ENCODE peak calls at places on chromosomes 2 and 18, in six cellular contexts. U is HepG2, M is H1, O is GM12878, N is HCT116, D is K562. K is an unnamed sample.

GRCh38 chr2:64442801-64443429 is 11.0 kb upstream of the LGALSL start:
- DNase-seq in U (no peak), M (no peak), O (no peak), N (no peak), D (no peak), K (peak)

GRCh38 chr2:118847447-118848172 is at the start of gene EN1:
- DNase-seq in U (no peak), M (no peak), O (no peak), N (no peak), D (peak), K (peak)

GRCh38 chr18:24157855-24158254 is 19.0 kb downstream of the CABYR start:
- DNase-seq in U (no peak), M (no peak), O (no peak), N (no peak), D (no peak), K (no peak)

GRCh38 chr2:32402087-32402486 is 45.3 kb downstream of the BIRC6 start:
- DNase-seq in U (no peak), M (no peak), O (no peak), N (no peak), D (no peak), K (no peak)

GRCh38 chr2:233385489-233386044 is 31.3 kb downstream of the DGKD start:
- DNase-seq in U (no peak), M (no peak), O (peak), N (no peak), D (no peak), K (no peak)

GRCh38 chr18:77230645-77231044 is 19.0 kb upstream of the GALR1 start:
- DNase-seq in U (no peak), M (no peak), O (no peak), N (no peak), D (no peak), K (no peak)

GRCh38 chr18:70931942-70932814 is 643.3 kb downstream of the SOCS6 start:
- DNase-seq in U (peak), M (no peak), O (no peak), N (no peak), D (no peak), K (no peak)

GRCh38 chr18:41370740-41371623 is 584.1 kb upstream of the PIK3C3 start:
- DNase-seq in U (no peak), M (no peak), O (no peak), N (no peak), D (no peak), K (no peak)

GRCh38 chr2:5729426-5729825 is 37.2 kb downstream of the SOX11 start:
- DNase-seq in U (no peak), M (no peak), O (no peak), N (no peak), D (no peak), K (no peak)

GRCh38 chr2:218003265-218003950 is 613 bp upstream of the TNS1 start:
- DNase-seq in U (no peak), M (no peak), O (no peak), N (no peak), D (no peak), K (no peak)

GRCh38 chr18:11246466-11246865 is 97.1 kb upstream of the PIEZO2 start:
- DNase-seq in U (no peak), M (no peak), O (no peak), N (no peak), D (no peak), K (no peak)

GRCh38 chr2:229313591-229313990 is 42.5 kb upstream of the PID1 start:
- DNase-seq in U (no peak), M (no peak), O (no peak), N (no peak), D (no peak), K (no peak)

GRCh38 chr2:64970495-64970894 is 18.7 kb upstream of the SLC1A4 start:
- DNase-seq in U (no peak), M (no peak), O (no peak), N (no peak), D (no peak), K (no peak)

GRCh38 chr18:34818069-34818468 is 108.0 kb downstream of the DTNA start:
- DNase-seq in U (no peak), M (no peak), O (no peak), N (no peak), D (no peak), K (no peak)

GRCh38 chr2:178999476-178999875 is 50.5 kb downstream of the CCDC141 start:
- DNase-seq in U (no peak), M (no peak), O (no peak), N (no peak), D (no peak), K (no peak)

GRCh38 chr2:86464654-86465053 is 23.5 kb downstream of the KDM3A start:
- DNase-seq in U (no peak), M (no peak), O (no peak), N (no peak), D (no peak), K (no peak)

GRCh38 chr18:59787998-59788875 is 91.0 kb upstream of the CCBE1 start:
- DNase-seq in U (no peak), M (no peak), O (no peak), N (peak), D (no peak), K (peak)

GRCh38 chr18:54233761-54234160 is 9.3 kb upstream of the MBD2 start:
- DNase-seq in U (no peak), M (no peak), O (no peak), N (no peak), D (no peak), K (no peak)

GRCh38 chr2:161097157-161097556 is 63.1 kb upstream of the TANK start:
- DNase-seq in U (no peak), M (no peak), O (no peak), N (no peak), D (no peak), K (no peak)

GRCh38 chr2:240430595-240430994 is 4.9 kb upstream of the GPC1 start:
- DNase-seq in U (no peak), M (no peak), O (no peak), N (no peak), D (no peak), K (no peak)

GRCh38 chr18:65214456-65214855 is 536.4 kb upstream of the CDH7 start:
- DNase-seq in U (no peak), M (no peak), O (no peak), N (no peak), D (no peak), K (no peak)

GRCh38 chr2:27381577-27382181 is 1.1 kb upstream of the ZNF513 start:
- DNase-seq in U (no peak), M (no peak), O (no peak), N (no peak), D (no peak), K (no peak)

GRCh38 chr2:127621981-127622431 is 23.9 kb upstream of the GPR17 start:
- DNase-seq in U (no peak), M (no peak), O (no peak), N (no peak), D (no peak), K (no peak)

GRCh38 chr2:221133941-221134340 is 438.2 kb downstream of the EPHA4 start:
- DNase-seq in U (no peak), M (no peak), O (no peak), N (no peak), D (no peak), K (no peak)

GRCh38 chr18:3319399-3319798 is 57.5 kb downstream of the MYL12B start:
- DNase-seq in U (no peak), M (no peak), O (no peak), N (no peak), D (no peak), K (no peak)

GRCh38 chr18:46408334-46408987 is 248.6 kb downstream of the LOXHD1 start:
- DNase-seq in U (peak), M (no peak), O (no peak), N (no peak), D (peak), K (no peak)

GRCh38 chr2:73488079-73488478 is 102.4 kb downstream of the ALMS1 start:
- DNase-seq in U (no peak), M (no peak), O (no peak), N (no peak), D (no peak), K (no peak)

GRCh38 chr18:7273301-7273911 is 42.5 kb downstream of the LRRC30 start:
- DNase-seq in U (no peak), M (no peak), O (no peak), N (no peak), D (no peak), K (no peak)

GRCh38 chr18:11310476-11311086 is 161.2 kb upstream of the PIEZO2 start:
- DNase-seq in U (peak), M (no peak), O (no peak), N (peak), D (peak), K (peak)

GRCh38 chr2:237757616-237758015 is 41.0 kb upstream of the RBM44 start:
- DNase-seq in U (no peak), M (no peak), O (no peak), N (no peak), D (no peak), K (no peak)

GRCh38 chr2:11079131-11079824 is 76.0 kb upstream of the SLC66A3 start:
- DNase-seq in U (no peak), M (no peak), O (no peak), N (no peak), D (no peak), K (no peak)
- TF ChIP-seq YY1 in U (no peak), M (no peak), O (no peak), N (no peak), D (no peak), K (no peak)

GRCh38 chr2:212929116-212929515 is 222.3 kb downstream of the IKZF2 start:
- DNase-seq in U (no peak), M (no peak), O (no peak), N (no peak), D (no peak), K (no peak)
- TF ChIP-seq ZNF274 in U (no peak), M (no peak), O (no peak), N (no peak), D (no peak), K (no peak)

GRCh38 chr2:101823347-101823791 is 125.9 kb downstream of the MAP4K4 start:
- DNase-seq in U (peak), M (no peak), O (no peak), N (peak), D (peak), K (peak)
- TF ChIP-seq YY1 in U (no peak), M (no peak), O (no peak), N (no peak), D (no peak), K (no peak)

DNA sequence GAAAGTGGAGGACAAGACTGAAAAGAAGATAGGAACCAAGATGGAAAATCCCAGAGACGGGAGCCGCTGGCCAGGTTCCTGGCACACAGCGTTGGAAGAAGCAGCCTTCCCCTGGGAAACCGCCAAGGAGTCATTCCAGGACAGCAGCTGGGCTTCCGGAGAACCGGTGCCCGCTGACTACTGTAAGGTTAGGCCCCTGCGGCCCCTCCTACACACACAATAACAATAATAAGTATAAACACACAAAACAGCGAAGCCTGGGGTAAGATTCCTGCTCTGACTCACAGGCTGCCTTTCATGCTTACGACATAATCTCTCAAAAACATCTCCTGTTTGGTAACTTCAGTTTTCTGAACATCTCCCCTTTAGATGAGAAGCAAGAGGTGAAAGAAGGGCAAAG is 28.1 kb upstream of the MYCN start:
- DNase-seq in U (no peak), M (no peak), O (no peak), N (no peak), D (no peak), K (no peak)
- TF ChIP-seq ZNF274 in U (no peak), M (no peak), O (no peak), N (no peak), D (no peak), K (no peak)

GRCh38 chr2:7539760-7540159 is 622.5 kb downstream of the RNF144A start:
- DNase-seq in U (no peak), M (no peak), O (no peak), N (no peak), D (no peak), K (no peak)
- TF ChIP-seq YY1 in U (no peak), M (no peak), O (no peak), N (no peak), D (no peak), K (no peak)

GRCh38 chr18:56575819-56576663 is 62.4 kb downstream of the TXNL1 start:
- DNase-seq in U (peak), M (no peak), O (no peak), N (peak), D (peak), K (peak)

GRCh38 chr18:56574827-56575226 is 63.6 kb downstream of the TXNL1 start:
- DNase-seq in U (no peak), M (no peak), O (no peak), N (no peak), D (no peak), K (no peak)

GRCh38 chr18:56576826-56577573 is 61.4 kb downstream of the TXNL1 start:
- DNase-seq in U (no peak), M (no peak), O (no peak), N (no peak), D (no peak), K (no peak)
- TF ChIP-seq ZNF274 in U (no peak), M (no peak), O (no peak), N (no peak), D (no peak), K (no peak)

GRCh38 chr2:44015239-44015638 is 19.4 kb upstream of the LRPPRC start:
- DNase-seq in U (no peak), M (no peak), O (no peak), N (no peak), D (no peak), K (no peak)

DNA sequence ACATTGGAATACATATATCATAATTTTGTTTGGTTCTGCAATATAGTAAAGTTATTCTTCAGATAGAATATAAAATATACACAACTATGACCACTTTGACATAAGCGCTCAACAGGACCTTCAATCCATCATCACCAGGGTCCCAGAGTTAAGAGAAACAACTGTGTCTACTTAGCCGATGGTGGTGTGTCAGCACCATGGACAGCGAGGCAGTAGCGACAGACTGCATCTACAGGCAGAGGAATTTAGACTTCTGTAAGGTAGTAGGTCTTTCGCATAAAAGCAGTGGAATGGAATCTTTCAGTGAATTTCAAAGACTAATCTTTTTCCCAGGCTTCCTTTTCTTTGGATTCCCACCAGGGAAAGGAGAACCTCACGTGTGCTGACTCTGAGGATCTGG is 20.5 kb upstream of the LRPPRC start:
- DNase-seq in U (peak), M (peak), O (no peak), N (no peak), D (peak), K (peak)
- TF ChIP-seq YY1 in U (no peak), M (no peak), O (no peak), N (no peak), D (no peak), K (no peak)

GRCh38 chr2:11505652-11506610 is 27.9 kb upstream of the GREB1 start:
- DNase-seq in U (peak), M (no peak), O (peak), N (peak), D (no peak), K (no peak)
- TF ChIP-seq ZNF274 in U (no peak), M (no peak), O (no peak), N (no peak), D (no peak), K (no peak)

DNA sequence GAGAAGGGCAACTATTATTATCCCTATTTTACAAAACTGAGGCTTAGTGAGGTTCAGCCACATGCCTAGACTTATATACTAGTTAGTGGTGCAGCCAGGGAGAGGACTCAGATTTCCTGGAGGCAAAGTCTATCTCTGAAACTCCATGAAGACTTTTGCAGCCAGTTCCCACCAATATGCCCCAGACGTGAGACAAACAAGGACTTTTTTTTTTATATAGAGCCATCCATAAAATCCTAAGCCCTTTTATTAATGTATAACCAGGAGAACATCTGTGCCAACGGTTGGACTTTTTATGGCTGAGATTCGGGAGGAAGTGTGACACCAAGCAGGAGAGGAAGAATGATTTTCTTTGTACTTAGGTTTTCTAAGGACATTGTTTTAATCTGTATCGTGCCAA is 29.9 kb downstream of the LIPG start:
- DNase-seq in U (no peak), M (no peak), O (no peak), N (no peak), D (no peak), K (no peak)
- TF ChIP-seq YY1 in U (no peak), M (no peak), O (no peak), N (no peak), D (no peak), K (no peak)

DNA sequence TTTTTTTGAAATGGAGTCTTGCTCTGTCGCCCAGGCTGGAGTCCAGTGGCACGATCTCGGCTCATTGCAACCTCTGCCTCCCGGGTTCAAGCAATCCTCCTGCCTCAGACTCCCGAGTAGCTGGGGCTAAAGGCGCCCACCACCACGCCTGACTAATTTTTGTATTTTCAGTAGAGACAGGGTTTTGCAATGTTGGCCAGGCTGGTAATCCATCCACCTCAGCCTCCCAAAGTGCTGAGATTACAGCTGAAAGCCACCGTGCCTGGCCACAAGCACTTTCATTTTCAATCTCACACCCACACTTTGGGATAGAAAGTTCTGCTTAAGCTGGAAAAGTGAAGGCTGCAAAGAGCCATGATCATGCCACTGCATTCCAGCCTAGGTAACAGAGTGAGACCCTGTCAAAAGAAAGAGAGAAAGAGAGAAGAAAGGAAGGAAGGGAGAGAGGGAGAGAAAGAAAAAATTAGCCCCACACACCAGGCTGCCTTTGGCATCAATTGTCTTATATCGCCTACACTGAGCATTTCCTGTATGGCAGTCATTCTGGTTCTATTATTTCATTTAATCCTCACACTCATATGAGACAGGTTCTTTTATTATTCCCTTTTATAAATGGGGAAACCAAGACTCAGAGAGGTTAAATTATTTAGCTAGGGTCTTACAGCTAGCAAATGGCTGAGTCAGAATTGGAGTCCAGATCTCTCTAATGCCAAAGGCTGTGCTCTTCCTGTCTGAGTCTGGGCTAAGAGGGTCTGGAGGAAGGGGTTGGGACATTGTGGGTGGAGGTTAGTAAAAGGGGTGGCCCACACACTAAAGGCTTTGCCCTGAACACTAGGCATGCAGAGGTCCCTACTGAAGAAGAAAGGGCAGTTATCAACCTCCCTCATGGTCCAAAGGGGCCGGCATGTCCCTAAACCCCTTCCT is 37.9 kb upstream of the PKDCC start:
- DNase-seq in U (no peak), M (no peak), O (no peak), N (no peak), D (no peak), K (no peak)
- TF ChIP-seq ZNF274 in U (no peak), M (no peak), O (no peak), N (no peak), D (no peak), K (no peak)